ENCODE peak calls at places on chromosome 13, in eight cellular contexts. One of them, this sample, is unnamed.
A peak's percentile ranks its signal among the peaks of the same experiment; 100 is the strongest.

GRCh38 chr13:111924676-111925075 is 142.3 kb upstream of the SOX1 start:
- DNase-seq in body of pancreas: no peak
- DNase-seq in AG09319: no peak
- DNase-seq in mesothelial cell of epicardium: no peak
- DNase-seq in neural crest cell: no peak
- DNase-seq in endothelial cell of umbilical vein: no peak
- DNase-seq in Calu3: no peak
- DNase-seq in omental fat pad: no peak
- DNase-seq in this sample: no peak

GRCh38 chr13:21909331-21909730 is 238.5 kb downstream of the FGF9 start:
- DNase-seq in AG09319: no peak
- DNase-seq in mesothelial cell of epicardium: no peak
- DNase-seq in Calu3: no peak
- DNase-seq in body of pancreas: no peak
- DNase-seq in endothelial cell of umbilical vein: no peak
- DNase-seq in omental fat pad: no peak
- DNase-seq in neural crest cell: no peak
- DNase-seq in this sample: no peak

GRCh38 chr13:103315701-103316100 is 249.5 kb upstream of the SLC10A2 start:
- DNase-seq in mesothelial cell of epicardium: no peak
- DNase-seq in neural crest cell: no peak
- DNase-seq in body of pancreas: no peak
- DNase-seq in Calu3: no peak
- DNase-seq in omental fat pad: no peak
- DNase-seq in endothelial cell of umbilical vein: no peak
- DNase-seq in AG09319: no peak
- DNase-seq in this sample: no peak

GRCh38 chr13:93270769-93271753 is 44.5 kb downstream of the GPC6 start:
- DNase-seq in body of pancreas: no peak
- DNase-seq in AG09319: no peak
- DNase-seq in mesothelial cell of epicardium: no peak
- DNase-seq in omental fat pad: no peak
- DNase-seq in Calu3: no peak
- DNase-seq in neural crest cell: no peak
- DNase-seq in endothelial cell of umbilical vein: no peak
- DNase-seq in this sample: no peak

GRCh38 chr13:73325351-73326214 is 266.8 kb downstream of the KLF5 start:
- DNase-seq in mesothelial cell of epicardium: no peak
- DNase-seq in endothelial cell of umbilical vein: peak; percentile 2
- DNase-seq in body of pancreas: peak; percentile 23
- DNase-seq in AG09319: no peak
- DNase-seq in Calu3: peak; percentile 45
- DNase-seq in neural crest cell: no peak
- DNase-seq in omental fat pad: no peak
- DNase-seq in this sample: no peak

GRCh38 chr13:31199849-31200635 is at the start of gene B3GLCT:
- DNase-seq in Calu3: peak; percentile 84
- DNase-seq in AG09319: peak; percentile 49
- DNase-seq in endothelial cell of umbilical vein: peak; percentile 75
- DNase-seq in mesothelial cell of epicardium: peak; percentile 76
- DNase-seq in body of pancreas: peak; percentile 79
- DNase-seq in omental fat pad: no peak
- DNase-seq in neural crest cell: peak; percentile 82
- DNase-seq in this sample: peak; percentile 85

GRCh38 chr13:40812724-40813445 is 23.5 kb downstream of the SLC25A15 start:
- DNase-seq in AG09319: no peak
- DNase-seq in Calu3: no peak
- DNase-seq in endothelial cell of umbilical vein: no peak
- DNase-seq in neural crest cell: no peak
- DNase-seq in mesothelial cell of epicardium: no peak
- DNase-seq in omental fat pad: no peak
- DNase-seq in body of pancreas: peak; percentile 58
- DNase-seq in this sample: no peak

GRCh38 chr13:34357435-34358232 is 539.7 kb downstream of the RFC3 start:
- DNase-seq in neural crest cell: no peak
- DNase-seq in body of pancreas: peak; percentile 16
- DNase-seq in endothelial cell of umbilical vein: peak; percentile 72
- DNase-seq in AG09319: no peak
- DNase-seq in Calu3: no peak
- DNase-seq in omental fat pad: no peak
- DNase-seq in mesothelial cell of epicardium: no peak
- DNase-seq in this sample: no peak

GRCh38 chr13:45370922-45371406 is 30.0 kb upstream of the TPT1 start:
- DNase-seq in mesothelial cell of epicardium: peak; percentile 67
- DNase-seq in neural crest cell: peak; percentile 70
- DNase-seq in AG09319: peak; percentile 49
- DNase-seq in omental fat pad: peak; percentile 26
- DNase-seq in Calu3: no peak
- DNase-seq in endothelial cell of umbilical vein: peak; percentile 66
- DNase-seq in body of pancreas: peak; percentile 73
- DNase-seq in this sample: peak; percentile 65

GRCh38 chr13:45205124-45205523 is 4.3 kb upstream of the KCTD4 start:
- DNase-seq in omental fat pad: no peak
- DNase-seq in AG09319: no peak
- DNase-seq in body of pancreas: no peak
- DNase-seq in mesothelial cell of epicardium: no peak
- DNase-seq in neural crest cell: no peak
- DNase-seq in Calu3: no peak
- DNase-seq in endothelial cell of umbilical vein: peak; percentile 9
- DNase-seq in this sample: no peak

GRCh38 chr13:21139374-21139773 is 37.0 kb downstream of the SKA3 start:
- DNase-seq in neural crest cell: no peak
- DNase-seq in omental fat pad: no peak
- DNase-seq in Calu3: no peak
- DNase-seq in endothelial cell of umbilical vein: no peak
- DNase-seq in body of pancreas: no peak
- DNase-seq in mesothelial cell of epicardium: no peak
- DNase-seq in AG09319: no peak
- DNase-seq in this sample: no peak

GRCh38 chr13:76854894-76855293 is 31.3 kb downstream of the KCTD12 start:
- DNase-seq in AG09319: no peak
- DNase-seq in Calu3: no peak
- DNase-seq in mesothelial cell of epicardium: no peak
- DNase-seq in endothelial cell of umbilical vein: no peak
- DNase-seq in neural crest cell: no peak
- DNase-seq in omental fat pad: no peak
- DNase-seq in body of pancreas: no peak
- DNase-seq in this sample: no peak

GRCh38 chr13:98293570-98294142 is 116.6 kb upstream of the RNF113B start:
- DNase-seq in body of pancreas: no peak
- DNase-seq in Calu3: no peak
- DNase-seq in AG09319: no peak
- DNase-seq in mesothelial cell of epicardium: no peak
- DNase-seq in endothelial cell of umbilical vein: no peak
- DNase-seq in omental fat pad: no peak
- DNase-seq in neural crest cell: no peak
- DNase-seq in this sample: no peak

GRCh38 chr13:51833980-51834379 is 11.0 kb downstream of the TMEM272 start:
- DNase-seq in endothelial cell of umbilical vein: no peak
- DNase-seq in AG09319: no peak
- DNase-seq in Calu3: no peak
- DNase-seq in body of pancreas: no peak
- DNase-seq in neural crest cell: no peak
- DNase-seq in mesothelial cell of epicardium: no peak
- DNase-seq in omental fat pad: no peak
- DNase-seq in this sample: no peak

GRCh38 chr13:102642475-102642874 is 45.7 kb downstream of the TPP2 start:
- DNase-seq in Calu3: no peak
- DNase-seq in omental fat pad: no peak
- DNase-seq in mesothelial cell of epicardium: no peak
- DNase-seq in endothelial cell of umbilical vein: no peak
- DNase-seq in AG09319: no peak
- DNase-seq in neural crest cell: no peak
- DNase-seq in body of pancreas: peak; percentile 89
- DNase-seq in this sample: no peak

GRCh38 chr13:31775148-31775547 is 35.8 kb downstream of the RXFP2 start:
- DNase-seq in omental fat pad: no peak
- DNase-seq in mesothelial cell of epicardium: no peak
- DNase-seq in Calu3: no peak
- DNase-seq in endothelial cell of umbilical vein: no peak
- DNase-seq in body of pancreas: no peak
- DNase-seq in neural crest cell: no peak
- DNase-seq in AG09319: no peak
- DNase-seq in this sample: no peak

GRCh38 chr13:29524176-29524575 is 71.3 kb downstream of the SLC7A1 start:
- DNase-seq in Calu3: no peak
- DNase-seq in neural crest cell: no peak
- DNase-seq in mesothelial cell of epicardium: no peak
- DNase-seq in omental fat pad: no peak
- DNase-seq in body of pancreas: no peak
- DNase-seq in endothelial cell of umbilical vein: no peak
- DNase-seq in AG09319: no peak
- DNase-seq in this sample: no peak

GRCh38 chr13:29522044-29522685 is 73.3 kb downstream of the SLC7A1 start:
- DNase-seq in endothelial cell of umbilical vein: no peak
- DNase-seq in neural crest cell: no peak
- DNase-seq in body of pancreas: no peak
- DNase-seq in omental fat pad: no peak
- DNase-seq in mesothelial cell of epicardium: no peak
- DNase-seq in Calu3: no peak
- DNase-seq in AG09319: peak; percentile 93
- DNase-seq in this sample: no peak

GRCh38 chr13:29521336-29521735 is 74.2 kb downstream of the SLC7A1 start:
- DNase-seq in body of pancreas: no peak
- DNase-seq in mesothelial cell of epicardium: no peak
- DNase-seq in omental fat pad: no peak
- DNase-seq in Calu3: no peak
- DNase-seq in AG09319: no peak
- DNase-seq in endothelial cell of umbilical vein: no peak
- DNase-seq in neural crest cell: no peak
- DNase-seq in this sample: no peak

GRCh38 chr13:29524641-29525040 is 70.8 kb downstream of the SLC7A1 start:
- DNase-seq in endothelial cell of umbilical vein: no peak
- DNase-seq in mesothelial cell of epicardium: no peak
- DNase-seq in body of pancreas: no peak
- DNase-seq in AG09319: no peak
- DNase-seq in Calu3: no peak
- DNase-seq in omental fat pad: no peak
- DNase-seq in neural crest cell: no peak
- DNase-seq in this sample: no peak

DNA sequence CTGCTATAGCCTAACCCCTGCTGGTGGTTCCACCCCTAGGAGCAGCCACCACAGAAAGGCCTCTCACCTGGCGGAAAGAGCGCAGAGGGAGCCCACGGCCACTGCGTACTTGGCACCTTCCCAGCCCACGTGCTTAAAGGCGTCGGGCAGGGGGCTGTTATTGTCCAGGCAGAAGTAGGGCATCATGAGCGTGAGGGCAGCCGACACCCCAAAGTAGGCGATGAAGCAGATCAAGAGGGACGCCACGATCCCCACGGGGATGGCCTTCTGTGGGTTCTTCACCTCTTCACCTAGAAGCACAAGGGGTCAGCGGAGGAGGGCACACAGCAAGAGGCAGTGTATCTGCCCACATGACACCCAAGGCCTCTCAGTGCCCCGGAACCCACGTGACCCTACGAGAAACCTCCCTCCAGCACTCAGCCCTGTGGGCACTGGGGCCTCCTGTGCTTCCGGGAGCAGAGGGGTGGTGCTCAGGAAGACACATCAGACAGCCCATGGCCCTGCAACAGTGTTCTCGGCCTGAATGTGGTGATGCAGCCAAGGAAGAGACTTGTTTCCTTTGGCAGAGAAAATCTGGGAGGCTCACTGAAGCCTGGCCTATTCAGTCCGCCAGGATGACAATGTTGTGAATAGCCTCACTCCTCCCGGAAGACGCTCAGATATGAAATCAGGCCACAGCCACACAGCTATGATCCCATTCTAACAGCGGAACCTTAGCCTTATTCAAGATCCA is 72.1 kb downstream of the SLC7A1 start:
- DNase-seq in endothelial cell of umbilical vein: peak; percentile 48
- DNase-seq in mesothelial cell of epicardium: no peak
- DNase-seq in neural crest cell: no peak
- DNase-seq in AG09319: no peak
- DNase-seq in body of pancreas: no peak
- DNase-seq in Calu3: no peak
- DNase-seq in omental fat pad: no peak
- DNase-seq in this sample: no peak
- TF ChIP-seq CTCF in endothelial cell of umbilical vein: no peak
- TF ChIP-seq CTCF in mesothelial cell of epicardium: no peak
- TF ChIP-seq CTCF in neural crest cell: no peak
- TF ChIP-seq CTCF in AG09319: no peak
- TF ChIP-seq CTCF in body of pancreas: no peak
- TF ChIP-seq CTCF in Calu3: no peak
- TF ChIP-seq CTCF in omental fat pad: no peak
- TF ChIP-seq CTCF in this sample: no peak

GRCh38 chr13:60260440-60260839 is 96.7 kb upstream of the DIAPH3 start:
- DNase-seq in mesothelial cell of epicardium: no peak
- DNase-seq in Calu3: no peak
- DNase-seq in AG09319: no peak
- DNase-seq in body of pancreas: no peak
- DNase-seq in neural crest cell: no peak
- DNase-seq in omental fat pad: no peak
- DNase-seq in endothelial cell of umbilical vein: no peak
- DNase-seq in this sample: no peak
- TF ChIP-seq CTCF in mesothelial cell of epicardium: no peak
- TF ChIP-seq CTCF in Calu3: no peak
- TF ChIP-seq CTCF in AG09319: no peak
- TF ChIP-seq CTCF in body of pancreas: no peak
- TF ChIP-seq CTCF in neural crest cell: peak; percentile 33
- TF ChIP-seq CTCF in omental fat pad: no peak
- TF ChIP-seq CTCF in endothelial cell of umbilical vein: no peak
- TF ChIP-seq CTCF in this sample: peak; percentile 21

GRCh38 chr13:99421758-99422555 is 79.3 kb upstream of the TM9SF2 start:
- DNase-seq in body of pancreas: no peak
- DNase-seq in Calu3: no peak
- DNase-seq in neural crest cell: no peak
- DNase-seq in omental fat pad: no peak
- DNase-seq in AG09319: no peak
- DNase-seq in endothelial cell of umbilical vein: no peak
- DNase-seq in mesothelial cell of epicardium: no peak
- DNase-seq in this sample: no peak
- TF ChIP-seq CTCF in body of pancreas: no peak
- TF ChIP-seq CTCF in Calu3: no peak
- TF ChIP-seq CTCF in neural crest cell: no peak
- TF ChIP-seq CTCF in omental fat pad: no peak
- TF ChIP-seq CTCF in AG09319: no peak
- TF ChIP-seq CTCF in endothelial cell of umbilical vein: no peak
- TF ChIP-seq CTCF in mesothelial cell of epicardium: no peak
- TF ChIP-seq CTCF in this sample: no peak

DNA sequence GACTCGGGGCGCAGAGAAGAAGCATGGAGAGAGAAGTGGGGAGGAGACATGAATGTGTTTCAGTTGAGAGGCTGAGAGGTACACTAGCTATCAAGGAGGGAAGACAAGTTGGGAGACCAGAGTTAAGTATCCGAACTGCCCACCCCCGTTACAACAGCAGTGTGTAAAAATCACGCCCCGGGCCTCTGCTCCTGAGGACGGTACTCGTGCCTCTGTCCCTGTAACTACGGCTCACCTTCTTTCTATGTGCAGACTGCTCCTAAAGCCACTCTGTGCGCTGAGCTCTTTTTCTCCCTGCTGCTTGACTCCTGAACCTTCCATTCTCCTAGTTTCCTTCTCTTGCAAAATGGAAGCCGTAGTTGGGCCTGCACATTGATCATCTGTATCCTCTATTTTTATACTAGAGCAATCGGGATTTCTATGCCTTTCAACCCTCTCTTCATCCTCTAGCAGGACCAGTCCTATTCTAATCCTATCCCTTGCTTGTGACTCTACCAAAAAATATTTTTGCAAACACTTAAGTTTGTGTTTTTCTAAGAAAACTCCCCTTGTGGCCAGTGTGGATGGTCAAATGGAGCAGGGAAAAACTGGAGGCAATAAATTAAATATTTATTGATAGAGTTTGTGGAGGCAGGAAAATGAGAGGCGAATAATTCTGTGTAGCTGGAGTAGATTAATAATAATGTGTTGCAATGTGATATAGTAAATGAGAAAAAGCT is 569 bp downstream of the POLR1D start:
- DNase-seq in omental fat pad: no peak
- DNase-seq in mesothelial cell of epicardium: no peak
- DNase-seq in AG09319: no peak
- DNase-seq in endothelial cell of umbilical vein: peak; percentile 52
- DNase-seq in neural crest cell: no peak
- DNase-seq in body of pancreas: no peak
- DNase-seq in Calu3: no peak
- DNase-seq in this sample: no peak
- TF ChIP-seq CTCF in omental fat pad: no peak
- TF ChIP-seq CTCF in mesothelial cell of epicardium: no peak
- TF ChIP-seq CTCF in AG09319: peak; percentile 24
- TF ChIP-seq CTCF in endothelial cell of umbilical vein: peak; percentile 25
- TF ChIP-seq CTCF in neural crest cell: peak; percentile 55
- TF ChIP-seq CTCF in body of pancreas: no peak
- TF ChIP-seq CTCF in Calu3: no peak
- TF ChIP-seq CTCF in this sample: peak; percentile 30